ENCODE peak calls at places on chromosome 10, in six cellular contexts. P is keratinocyte, Z is heart left ventricle, U is A549, L is tibial artery, A is mucosa of descending colon. N is an unnamed sample. For H3K9me3 and H3K4me1, the result is how much of the 10 kb centered on the place peaks cover.

GRCh38 chr10:48607356-48608278 is 2.7 kb upstream of the ARHGAP22 start:
- DNase-seq in U (no peak), P (no peak), Z (no peak), A (no peak), L (no peak), N (no peak)

GRCh38 chr10:104291439-104291951 is 22.5 kb downstream of the GSTO2 start:
- DNase-seq in L (peak), Z (peak), U (peak), P (no peak), A (peak), N (peak)

GRCh38 chr10:103637855-103638561 is 144.5 kb downstream of the NEURL1 start:
- DNase-seq in L (peak), Z (peak), U (no peak), P (no peak), A (no peak), N (peak)

GRCh38 chr10:43128331-43128730 is 9.9 kb upstream of the CSGALNACT2 start:
- DNase-seq in Z (no peak), A (no peak), P (no peak), U (no peak), L (no peak), N (no peak)

GRCh38 chr10:61779950-61780659 is 117.4 kb downstream of the CABCOCO1 start:
- DNase-seq in A (peak), L (peak), U (peak), Z (no peak), P (peak), N (peak)

GRCh38 chr10:84008878-84009277 is 130.4 kb upstream of the GHITM start:
- DNase-seq in A (peak), L (no peak), P (no peak), Z (no peak), U (peak), N (no peak)

GRCh38 chr10:98425511-98426352 is 10.8 kb upstream of the PYROXD2 start:
- DNase-seq in Z (no peak), L (no peak), P (no peak), U (peak), A (peak), N (no peak)

GRCh38 chr10:79105164-79105739 is 36.5 kb downstream of the ZMIZ1 start:
- DNase-seq in A (no peak), P (no peak), Z (no peak), U (no peak), L (no peak), N (no peak)

GRCh38 chr10:127918570-127918969 is 11.7 kb downstream of the PTPRE start:
- DNase-seq in Z (peak), P (no peak), U (no peak), A (no peak), L (no peak), N (no peak)

GRCh38 chr10:133276435-133277201 is at the start of gene ADAM8:
- DNase-seq in Z (peak), A (peak), U (no peak), L (no peak), P (no peak), N (no peak)

GRCh38 chr10:77532068-77532467 is 105.5 kb downstream of the KCNMA1 start:
- DNase-seq in Z (no peak), P (peak), L (peak), A (no peak), U (no peak), N (no peak)

GRCh38 chr10:88979153-88979562 is 11.4 kb upstream of the FAS start:
- DNase-seq in Z (peak), P (peak), A (no peak), L (peak), U (no peak), N (no peak)

GRCh38 chr10:119269737-119270136 is 62.4 kb downstream of the GRK5 start:
- DNase-seq in P (no peak), L (no peak), Z (no peak), U (no peak), A (no peak), N (no peak)

GRCh38 chr10:133312016-133312768 is 3.5 kb downstream of the ZNF511 start:
- DNase-seq in U (no peak), L (no peak), A (no peak), Z (no peak), P (no peak), N (no peak)

GRCh38 chr10:114900658-114901057 is 37.3 kb upstream of the TRUB1 start:
- DNase-seq in Z (no peak), L (no peak), A (no peak), P (no peak), U (no peak), N (no peak)

GRCh38 chr10:126588024-126588423 is 82.5 kb downstream of the C10orf90 start:
- DNase-seq in P (no peak), U (no peak), Z (no peak), L (no peak), A (no peak), N (no peak)

GRCh38 chr10:79093658-79094411 is 25.1 kb downstream of the ZMIZ1 start:
- DNase-seq in A (peak), Z (no peak), L (peak), U (peak), P (no peak), N (no peak)

GRCh38 chr10:117541405-117541908 is 1.1 kb upstream of the EMX2 start:
- DNase-seq in A (no peak), P (peak), Z (no peak), U (no peak), L (peak), N (no peak)

GRCh38 chr10:58063854-58064480 is 203.7 kb downstream of the IPMK start:
- DNase-seq in P (no peak), A (peak), L (no peak), Z (no peak), U (no peak), N (no peak)

GRCh38 chr10:3330687-3331086 is 158.1 kb upstream of the PITRM1 start:
- DNase-seq in A (no peak), U (peak), L (peak), P (peak), Z (no peak), N (no peak)

GRCh38 chr10:120634629-120635028 is 177.6 kb downstream of the PLPP4 start:
- DNase-seq in U (peak), L (no peak), Z (no peak), P (no peak), A (no peak), N (no peak)

GRCh38 chr10:101693701-101694055 is 1.3 kb downstream of the FBXW4 start:
- DNase-seq in Z (no peak), U (peak), L (peak), A (peak), P (no peak), N (no peak)

GRCh38 chr10:103367379-103367781 is 396 bp upstream of the TAF5 start:
- DNase-seq in Z (no peak), L (no peak), P (no peak), A (peak), U (no peak), N (no peak)

GRCh38 chr10:6494452-6494839 is 85.6 kb downstream of the PRKCQ start:
- DNase-seq in P (no peak), Z (no peak), U (no peak), L (no peak), A (no peak), N (no peak)

GRCh38 chr10:64537931-64538330 is 1016.7 kb downstream of the REEP3 start:
- DNase-seq in A (no peak), Z (no peak), U (no peak), L (no peak), P (no peak), N (no peak)

GRCh38 chr10:132685121-132685891 is 100.6 kb downstream of the NKX6-2 start:
- DNase-seq in U (no peak), Z (no peak), A (peak), P (no peak), L (peak), N (peak)

GRCh38 chr10:26486985-26487850 is 49.1 kb downstream of the APBB1IP start:
- DNase-seq in Z (no peak), U (peak), L (peak), A (peak), P (peak), N (no peak)

GRCh38 chr10:70540089-70540788 is 61.7 kb downstream of the PALD1 start:
- DNase-seq in P (no peak), U (peak), Z (peak), A (peak), L (no peak), N (no peak)

GRCh38 chr10:70540789-70541360 is 61.7 kb downstream of the PRF1 start:
- DNase-seq in A (no peak), L (no peak), Z (peak), P (no peak), U (no peak), N (no peak)

GRCh38 chr10:70538731-70539338 is 60.3 kb downstream of the PALD1 start:
- DNase-seq in P (no peak), U (no peak), A (no peak), Z (peak), L (no peak), N (no peak)

GRCh38 chr10:70538195-70538520 is 59.6 kb downstream of the PALD1 start:
- DNase-seq in A (no peak), P (no peak), L (no peak), U (no peak), Z (peak), N (no peak)

GRCh38 chr10:70539471-70539870 is 60.9 kb downstream of the PALD1 start:
- DNase-seq in P (no peak), A (no peak), U (no peak), L (no peak), Z (peak), N (no peak)
- H3K9me3 ChIP-seq in P (under half), A (under half), U (under half), L (under half), Z (under half), N (under half)

DNA sequence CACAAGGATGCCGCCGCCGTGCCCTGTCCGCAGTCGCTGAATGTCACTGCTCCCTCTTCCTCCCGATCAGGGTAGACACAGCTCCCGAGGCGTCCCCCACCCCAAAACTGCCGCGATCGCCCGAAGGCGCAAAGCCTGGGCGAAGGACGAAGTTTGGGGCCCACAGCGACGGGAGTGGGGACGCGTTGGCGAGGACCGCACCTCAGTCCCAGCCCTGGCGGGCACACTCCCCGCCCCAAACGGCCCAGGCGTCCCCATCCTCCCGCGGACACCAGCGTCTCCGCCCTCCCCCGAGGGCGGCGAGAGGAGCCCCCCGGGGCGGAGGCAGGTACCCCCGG is 1.4 kb upstream of the KAT6B start:
- DNase-seq in P (no peak), U (no peak), Z (no peak), L (peak), A (peak), N (no peak)
- H3K4me3 ChIP-seq in P (peak), U (peak), Z (peak), L (peak), A (peak), N (peak)

DNA sequence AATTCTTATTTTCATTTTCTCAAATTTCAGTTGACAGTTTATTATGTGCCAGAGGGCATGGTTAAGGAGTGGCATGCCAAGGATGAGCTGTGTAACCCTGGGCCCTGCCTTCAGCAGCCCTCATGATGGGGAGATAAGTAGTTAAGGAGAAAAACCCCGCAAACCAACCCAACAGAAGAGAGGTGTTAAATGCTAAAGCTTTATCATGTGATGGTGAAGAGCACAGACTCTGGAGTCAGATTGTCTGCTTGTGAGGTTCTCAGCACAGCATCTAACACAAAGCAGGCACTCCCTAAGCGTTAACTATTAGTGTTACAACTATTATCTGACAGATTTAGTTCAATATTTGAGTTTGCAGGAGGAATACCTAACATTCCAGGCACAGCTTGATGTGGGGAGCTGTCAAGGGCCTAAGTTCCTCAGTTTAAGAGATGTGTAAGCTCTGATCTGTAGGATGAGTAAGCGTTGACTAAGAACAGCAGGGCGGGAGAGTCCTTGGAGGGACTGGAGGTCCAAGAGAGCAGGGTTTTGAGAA is 29.6 kb downstream of the STAM start:
- DNase-seq in L (no peak), P (peak), U (peak), Z (no peak), A (no peak), N (no peak)
- H3K4me1 ChIP-seq in L (under half), P (under half), U (under half), Z (under half), A (under half), N (under half)

DNA sequence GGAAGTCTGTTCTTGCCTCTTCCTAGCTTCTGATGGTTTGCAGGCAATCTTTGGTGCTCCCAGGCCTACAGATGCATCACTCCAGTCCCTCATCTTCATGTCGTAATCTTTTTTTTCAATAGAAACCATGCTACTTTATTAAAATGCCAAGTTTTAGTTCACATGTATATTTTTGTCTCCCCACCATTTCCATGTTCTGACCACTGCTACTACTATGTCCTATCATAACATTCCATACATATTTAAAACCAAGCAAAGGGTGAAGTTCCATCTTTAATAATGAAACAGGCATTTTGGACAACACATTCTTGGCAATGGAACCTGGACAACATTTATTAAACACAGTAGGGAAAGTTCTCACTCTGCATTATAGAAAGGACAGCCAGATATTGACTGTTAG is 58.8 kb downstream of the ZNF518A start:
- DNase-seq in P (no peak), U (no peak), Z (no peak), A (no peak), L (no peak), N (no peak)
- H3K9me3 ChIP-seq in P (under half), U (under half), Z (under half), A (under half), L (under half), N (under half)

GRCh38 chr10:21507066-21507669 is 18.3 kb downstream of the SKIDA1 start:
- DNase-seq in Z (no peak), L (no peak), A (no peak), U (no peak), P (no peak), N (no peak)
- H3K4me3 ChIP-seq in Z (no peak), L (no peak), A (no peak), U (no peak), P (no peak), N (no peak)

GRCh38 chr10:73407495-73407894 is 6.4 kb downstream of the ANXA7 start:
- DNase-seq in L (no peak), A (no peak), P (no peak), U (no peak), Z (no peak), N (no peak)

GRCh38 chr10:73405556-73405955 is 8.3 kb downstream of the ANXA7 start:
- DNase-seq in L (no peak), U (no peak), A (no peak), Z (no peak), P (no peak), N (no peak)

GRCh38 chr10:73401636-73402035 is 12.2 kb downstream of the ANXA7 start:
- DNase-seq in Z (no peak), P (no peak), L (no peak), U (no peak), A (no peak), N (no peak)

GRCh38 chr10:73406863-73407262 is 7.0 kb downstream of the ANXA7 start:
- DNase-seq in U (no peak), P (no peak), A (no peak), Z (no peak), L (no peak), N (no peak)

DNA sequence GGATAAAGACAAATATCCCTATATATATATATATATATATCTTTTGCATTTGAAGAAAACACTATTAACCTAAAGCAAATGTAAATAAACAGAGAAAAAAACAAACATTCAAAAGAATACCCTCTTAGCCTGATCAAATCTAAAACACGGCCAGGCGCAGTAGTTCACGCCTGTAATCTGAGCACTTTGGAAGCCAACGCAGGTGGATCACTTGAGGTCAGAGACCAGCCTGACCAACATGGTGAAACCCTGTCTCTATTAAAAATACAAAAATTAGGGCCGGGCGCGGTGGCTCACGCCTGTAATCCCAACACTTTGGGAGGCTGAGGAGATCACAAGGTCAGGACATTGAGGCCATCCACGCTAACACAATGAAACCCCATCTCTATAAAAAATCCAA is 9.2 kb downstream of the ANXA7 start:
- DNase-seq in L (no peak), A (no peak), U (no peak), P (no peak), Z (no peak), N (no peak)
- H3K4me1 ChIP-seq in L (under half), A (under half), U (under half), P (under half), Z (under half), N (under half)